ENCODE peak calls at places on chromosomes 5 and 9, in seven cellular contexts. S, L, M, R, X, Q and U are unnamed samples.

GRCh38 chr5:138275895-138276294 is 1.5 kb upstream of the GFRA3 start:
- DNase-seq in S (no peak), L (no peak), M (no peak), R (no peak), X (no peak), Q (no peak), U (no peak)

GRCh38 chr5:122091942-122092600 is 14.0 kb upstream of the LOX start:
- DNase-seq in S (peak), L (peak), M (peak), R (peak), X (no peak), Q (peak), U (peak)

GRCh38 chr9:92736816-92737606 is 27.6 kb downstream of the BICD2 start:
- DNase-seq in S (peak), L (no peak), M (peak), R (peak), X (no peak), Q (no peak), U (no peak)

GRCh38 chr9:124697326-124698200 is 73.5 kb downstream of the NR6A1 start:
- DNase-seq in S (peak), L (no peak), M (peak), R (peak), X (peak), Q (no peak), U (no peak)

GRCh38 chr5:116671211-116671736 is 96.7 kb upstream of the SEMA6A start:
- DNase-seq in S (no peak), L (no peak), M (no peak), R (no peak), X (no peak), Q (no peak), U (no peak)

GRCh38 chr9:37747271-37747753 is 6.3 kb upstream of the TRMT10B start:
- DNase-seq in S (peak), L (peak), M (peak), R (peak), X (peak), Q (peak), U (peak)

GRCh38 chr5:33233013-33233463 is 207.7 kb upstream of the TARS1 start:
- DNase-seq in S (no peak), L (no peak), M (no peak), R (peak), X (no peak), Q (no peak), U (peak)

GRCh38 chr5:82664711-82665110 is 386.6 kb upstream of the RPS23 start:
- DNase-seq in S (no peak), L (no peak), M (no peak), R (no peak), X (no peak), Q (no peak), U (no peak)

GRCh38 chr5:173800340-173800739 is 87.8 kb upstream of the CPEB4 start:
- DNase-seq in S (no peak), L (no peak), M (peak), R (peak), X (no peak), Q (no peak), U (no peak)

GRCh38 chr5:79229357-79230174 is 6.4 kb upstream of the JMY start:
- DNase-seq in S (peak), L (peak), M (peak), R (peak), X (peak), Q (no peak), U (no peak)

GRCh38 chr5:59832577-59833301 is 60.8 kb downstream of the PDE4D start:
- DNase-seq in S (no peak), L (no peak), M (no peak), R (no peak), X (no peak), Q (no peak), U (no peak)

GRCh38 chr9:126150411-126151030 is 176.1 kb upstream of the MVB12B start:
- DNase-seq in S (no peak), L (no peak), M (no peak), R (no peak), X (peak), Q (no peak), U (no peak)

GRCh38 chr5:168165221-168165965 is 126.1 kb upstream of the WWC1 start:
- DNase-seq in S (no peak), L (no peak), M (peak), R (peak), X (no peak), Q (no peak), U (no peak)

GRCh38 chr5:158287643-158288228 is 428.8 kb upstream of the CLINT1 start:
- DNase-seq in S (peak), L (peak), M (peak), R (peak), X (no peak), Q (no peak), U (peak)

GRCh38 chr9:76759726-76760125 is 4.5 kb upstream of the PCA3 start:
- DNase-seq in S (no peak), L (no peak), M (no peak), R (no peak), X (no peak), Q (no peak), U (no peak)

GRCh38 chr5:53568868-53569267 is 8.4 kb downstream of the NDUFS4 start:
- DNase-seq in S (peak), L (no peak), M (no peak), R (no peak), X (no peak), Q (no peak), U (no peak)

GRCh38 chr9:36742264-36742663 is 169.6 kb downstream of the MELK start:
- DNase-seq in S (no peak), L (no peak), M (no peak), R (no peak), X (no peak), Q (no peak), U (no peak)

GRCh38 chr5:172933238-172933637 is 26.0 kb upstream of the RPL26L1 start:
- DNase-seq in S (no peak), L (no peak), M (no peak), R (no peak), X (no peak), Q (no peak), U (no peak)

GRCh38 chr5:128681764-128682664 is 144.0 kb upstream of the FBN2 start:
- DNase-seq in S (no peak), L (peak), M (peak), R (peak), X (no peak), Q (peak), U (no peak)

GRCh38 chr9:107848598-107848997 is 359.0 kb upstream of the KLF4 start:
- DNase-seq in S (no peak), L (no peak), M (no peak), R (no peak), X (no peak), Q (no peak), U (no peak)

GRCh38 chr9:14992025-14992424 is 81.8 kb upstream of the FREM1 start:
- DNase-seq in S (no peak), L (no peak), M (no peak), R (no peak), X (no peak), Q (no peak), U (no peak)

GRCh38 chr5:68464424-68464823 is 248.9 kb downstream of the PIK3R1 start:
- DNase-seq in S (peak), L (peak), M (peak), R (peak), X (no peak), Q (no peak), U (no peak)

GRCh38 chr9:70352356-70352755 is 62.1 kb downstream of the KLF9 start:
- DNase-seq in S (peak), L (peak), M (no peak), R (peak), X (no peak), Q (no peak), U (no peak)

GRCh38 chr9:6842584-6842947 is 84.8 kb downstream of the KDM4C start:
- DNase-seq in S (peak), L (peak), M (peak), R (peak), X (no peak), Q (no peak), U (no peak)

GRCh38 chr5:174935854-174936474 is 211.6 kb downstream of the MSX2 start:
- DNase-seq in S (peak), L (peak), M (peak), R (peak), X (peak), Q (peak), U (peak)

DNA sequence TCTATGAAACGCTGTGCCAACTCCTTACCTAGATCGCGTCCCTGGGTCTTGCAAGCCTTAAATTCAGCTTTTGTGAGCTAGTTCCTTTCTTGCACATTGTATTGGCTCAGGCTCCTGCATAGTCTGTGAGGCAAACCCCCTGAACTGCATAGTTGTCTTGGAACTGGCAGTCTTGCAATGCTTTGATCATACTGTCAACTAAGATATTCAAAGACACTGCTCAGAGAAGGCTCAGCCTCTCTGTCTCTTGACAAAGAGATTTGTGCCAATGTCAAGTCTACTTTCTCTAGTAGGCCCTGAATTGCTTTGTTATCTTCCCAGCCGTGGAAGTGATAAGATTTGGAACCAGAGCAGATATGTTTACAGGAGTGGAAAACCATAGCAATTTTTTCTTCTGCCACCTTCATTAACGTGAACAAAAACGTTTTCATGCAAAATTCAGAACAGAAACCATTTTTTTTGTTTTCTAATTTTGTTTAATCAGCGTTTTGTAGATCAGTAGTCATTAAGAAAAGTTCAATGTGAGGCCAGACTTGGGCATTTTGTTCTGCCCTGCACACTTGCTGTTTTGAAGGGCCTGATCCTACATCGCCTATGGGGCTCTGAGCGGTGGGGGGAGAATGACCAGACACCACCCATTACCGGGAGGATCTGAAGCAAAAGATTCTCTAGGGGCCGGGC is 27.6 kb upstream of the ENTREP1 start:
- DNase-seq in S (no peak), L (no peak), M (no peak), R (peak), X (no peak), Q (no peak), U (no peak)
- H3K4me2 ChIP-seq in S (no peak), L (no peak), M (no peak), R (no peak), X (no peak), Q (no peak), U (no peak)

GRCh38 chr9:129321511-129322021 is 143.5 kb upstream of the IER5L start:
- DNase-seq in S (no peak), L (no peak), M (no peak), R (no peak), X (no peak), Q (no peak), U (no peak)
- H3K4me2 ChIP-seq in S (no peak), L (no peak), M (no peak), R (peak), X (peak), Q (no peak), U (peak)

DNA sequence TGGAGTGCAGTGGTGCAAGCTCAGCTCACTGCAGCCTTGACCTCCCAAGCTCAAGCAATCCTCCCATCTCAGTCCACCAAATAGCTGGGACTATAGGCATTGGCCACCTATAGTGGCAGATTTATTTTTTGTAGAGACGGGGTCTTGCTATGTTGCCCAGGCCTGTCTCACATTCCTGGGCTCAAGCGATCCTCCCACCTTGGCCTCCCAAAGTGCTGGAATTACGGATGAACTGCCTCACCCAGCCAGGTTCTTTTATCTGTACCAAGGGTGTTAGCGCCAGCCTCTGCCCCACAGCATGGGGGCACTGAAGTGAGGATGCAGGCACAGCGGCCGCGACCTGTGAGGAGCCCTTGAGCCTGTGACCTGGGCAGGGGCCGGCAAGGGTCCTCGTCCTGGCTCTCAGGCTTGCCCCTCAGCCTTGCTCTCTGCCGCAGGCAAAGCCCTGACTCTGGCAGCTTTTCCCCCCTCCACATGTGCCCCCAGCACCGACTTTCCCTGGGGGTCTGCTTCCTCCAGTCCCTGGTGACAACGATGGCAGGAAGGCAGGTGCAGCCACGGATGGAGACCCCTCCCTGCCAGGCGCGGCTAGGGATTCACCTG is 19.3 kb upstream of the QSOX2 start:
- DNase-seq in S (no peak), L (no peak), M (no peak), R (no peak), X (no peak), Q (no peak), U (no peak)
- H3K4me2 ChIP-seq in S (no peak), L (no peak), M (no peak), R (no peak), X (no peak), Q (no peak), U (no peak)

DNA sequence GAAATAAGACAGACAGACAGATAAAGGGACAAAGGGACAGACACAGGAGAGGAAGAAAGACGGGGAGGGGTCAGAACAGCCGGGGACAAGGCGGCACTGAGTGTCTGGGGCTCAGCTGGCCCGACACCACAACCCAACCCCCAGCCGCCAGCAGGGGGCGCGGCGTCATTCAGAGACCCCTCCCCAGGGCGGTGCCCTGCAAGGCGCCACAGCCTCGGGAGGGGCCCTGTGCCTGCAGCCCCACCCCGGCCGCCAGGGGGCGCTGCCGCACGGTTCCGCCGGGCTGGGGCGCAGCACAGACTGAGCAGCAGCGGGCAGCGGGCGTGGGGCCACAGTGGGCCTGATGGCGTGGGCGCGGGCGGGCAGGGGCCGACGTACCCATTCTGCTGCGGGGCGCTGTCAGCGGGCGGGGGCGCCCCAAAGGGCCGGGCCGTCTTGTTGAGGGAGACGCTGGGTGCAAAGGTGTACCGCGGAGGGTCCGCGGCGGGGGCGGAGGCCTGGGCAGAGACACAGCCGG is 5.9 kb downstream of the PDLIM7 start:
- DNase-seq in S (no peak), L (peak), M (peak), R (peak), X (peak), Q (no peak), U (peak)
- H3K4me2 ChIP-seq in S (no peak), L (no peak), M (no peak), R (no peak), X (no peak), Q (peak), U (no peak)

GRCh38 chr9:84758817-84759216 is 89.3 kb downstream of the NTRK2 start:
- DNase-seq in S (no peak), L (no peak), M (no peak), R (no peak), X (no peak), Q (no peak), U (no peak)

GRCh38 chr9:84761137-84761808 is 91.7 kb downstream of the NTRK2 start:
- DNase-seq in S (no peak), L (no peak), M (no peak), R (peak), X (no peak), Q (no peak), U (no peak)

GRCh38 chr9:84755375-84755774 is 85.8 kb downstream of the NTRK2 start:
- DNase-seq in S (no peak), L (no peak), M (peak), R (peak), X (no peak), Q (no peak), U (no peak)

GRCh38 chr9:84756156-84756555 is 86.6 kb downstream of the NTRK2 start:
- DNase-seq in S (no peak), L (no peak), M (no peak), R (no peak), X (no peak), Q (no peak), U (no peak)

GRCh38 chr9:84759300-84759750 is 89.8 kb downstream of the NTRK2 start:
- DNase-seq in S (no peak), L (peak), M (peak), R (no peak), X (no peak), Q (no peak), U (no peak)
- H3K4me2 ChIP-seq in S (no peak), L (no peak), M (peak), R (no peak), X (no peak), Q (no peak), U (no peak)

DNA sequence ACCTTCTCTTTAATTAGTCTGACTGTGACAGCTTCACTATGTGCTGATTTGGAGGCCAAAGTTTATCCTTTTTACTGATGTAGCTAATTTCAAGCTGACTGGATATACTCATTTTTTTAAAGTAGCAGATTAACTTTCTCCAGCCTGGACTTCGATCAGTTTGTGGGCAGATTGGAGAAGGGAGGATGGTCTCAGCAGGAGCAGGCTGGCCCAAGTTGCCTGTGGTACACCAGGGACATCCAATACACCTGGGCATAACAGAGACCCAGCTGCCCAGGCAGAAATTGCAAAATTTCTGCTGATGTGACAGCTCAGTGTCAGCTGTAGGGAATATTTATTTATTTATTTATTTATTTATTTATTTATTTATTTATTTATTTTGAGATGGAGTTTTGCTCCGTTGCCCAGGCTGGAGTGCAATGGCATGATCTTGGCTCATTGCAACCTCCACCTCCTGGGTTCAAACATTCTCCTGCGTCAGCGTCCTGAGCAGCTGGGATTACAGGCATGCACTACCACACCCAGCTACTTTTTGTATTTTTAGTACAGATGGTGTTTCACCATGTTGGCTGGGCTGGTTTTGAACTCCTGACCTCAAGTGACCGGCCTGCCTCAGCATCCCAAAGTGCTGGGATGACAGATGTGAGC is 24.1 kb downstream of the AGXT2 start:
- DNase-seq in S (no peak), L (no peak), M (no peak), R (no peak), X (no peak), Q (no peak), U (no peak)
- H3K4me2 ChIP-seq in S (no peak), L (no peak), M (no peak), R (no peak), X (no peak), Q (no peak), U (no peak)

DNA sequence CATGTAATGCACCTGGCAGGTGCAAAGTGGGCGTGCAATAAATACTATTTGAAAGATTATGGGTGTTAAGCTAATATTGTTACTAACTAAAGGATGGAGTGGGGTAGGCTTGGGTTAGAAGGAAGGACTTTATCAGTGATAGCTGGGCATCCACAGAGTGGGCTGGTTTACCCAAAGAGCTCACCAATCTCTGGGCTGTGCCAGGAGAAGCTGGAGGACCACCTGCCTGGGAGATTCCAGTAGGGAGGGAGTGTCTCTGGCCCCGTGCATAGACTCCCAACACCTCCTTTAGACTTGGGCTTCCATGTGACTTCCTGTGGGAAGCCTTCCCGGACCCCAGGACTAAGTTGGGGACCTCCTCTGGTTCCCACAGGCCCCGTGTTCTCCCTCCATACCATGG is 5.6 kb upstream of the URM1 start:
- DNase-seq in S (no peak), L (no peak), M (no peak), R (no peak), X (no peak), Q (no peak), U (no peak)
- H3K4me2 ChIP-seq in S (no peak), L (no peak), M (no peak), R (no peak), X (no peak), Q (no peak), U (peak)

GRCh38 chr5:178588769-178589168 is 1.4 kb downstream of the COL23A1 start:
- DNase-seq in S (no peak), L (no peak), M (no peak), R (no peak), X (no peak), Q (no peak), U (no peak)
- H3K4me2 ChIP-seq in S (no peak), L (no peak), M (no peak), R (no peak), X (no peak), Q (no peak), U (peak)